ENCODE peak calls at places on chromosomes 3 and 15, in nine cellular contexts. One of them, this sample, is unnamed. For H3K9me3, the result is how much of the 10 kb centered on the place peaks cover.

GRCh38 chr3:142844339-142844977 is 44.4 kb downstream of the PCOLCE2 start:
- DNase-seq in IMR-90: peak
- DNase-seq in tibial nerve: no peak
- DNase-seq in cardiac muscle cell: peak
- DNase-seq in adrenal gland: no peak
- DNase-seq in AG04450: no peak
- DNase-seq in heart left ventricle: no peak
- DNase-seq in GM23248: peak
- DNase-seq in body of pancreas: no peak
- DNase-seq in this sample: no peak

GRCh38 chr3:167346171-167346570 is 33.9 kb downstream of the ZBBX start:
- DNase-seq in IMR-90: no peak
- DNase-seq in tibial nerve: no peak
- DNase-seq in cardiac muscle cell: no peak
- DNase-seq in adrenal gland: no peak
- DNase-seq in AG04450: no peak
- DNase-seq in heart left ventricle: no peak
- DNase-seq in GM23248: no peak
- DNase-seq in body of pancreas: no peak
- DNase-seq in this sample: no peak

GRCh38 chr15:99702895-99703602 is 30.2 kb downstream of the LYSMD4 start:
- DNase-seq in IMR-90: peak
- DNase-seq in tibial nerve: no peak
- DNase-seq in cardiac muscle cell: no peak
- DNase-seq in adrenal gland: no peak
- DNase-seq in AG04450: no peak
- DNase-seq in heart left ventricle: no peak
- DNase-seq in GM23248: peak
- DNase-seq in body of pancreas: no peak
- DNase-seq in this sample: no peak

GRCh38 chr3:42501681-42502428 is 588 bp upstream of the VIPR1 start:
- DNase-seq in IMR-90: peak
- DNase-seq in tibial nerve: no peak
- DNase-seq in cardiac muscle cell: peak
- DNase-seq in adrenal gland: peak
- DNase-seq in AG04450: no peak
- DNase-seq in heart left ventricle: peak
- DNase-seq in GM23248: peak
- DNase-seq in body of pancreas: peak
- DNase-seq in this sample: peak

GRCh38 chr15:73265536-73266153 is 103.1 kb downstream of the HCN4 start:
- DNase-seq in IMR-90: peak
- DNase-seq in tibial nerve: peak
- DNase-seq in cardiac muscle cell: peak
- DNase-seq in adrenal gland: peak
- DNase-seq in AG04450: peak
- DNase-seq in heart left ventricle: no peak
- DNase-seq in GM23248: peak
- DNase-seq in body of pancreas: peak
- DNase-seq in this sample: peak

GRCh38 chr15:52221730-52222129 is 30.5 kb upstream of the GNB5 start:
- DNase-seq in IMR-90: no peak
- DNase-seq in tibial nerve: no peak
- DNase-seq in cardiac muscle cell: no peak
- DNase-seq in adrenal gland: no peak
- DNase-seq in AG04450: no peak
- DNase-seq in heart left ventricle: no peak
- DNase-seq in GM23248: no peak
- DNase-seq in body of pancreas: no peak
- DNase-seq in this sample: no peak

GRCh38 chr3:109081746-109082510 is 36.0 kb downstream of the MORC1 start:
- DNase-seq in IMR-90: peak
- DNase-seq in tibial nerve: peak
- DNase-seq in cardiac muscle cell: peak
- DNase-seq in adrenal gland: peak
- DNase-seq in AG04450: peak
- DNase-seq in heart left ventricle: no peak
- DNase-seq in GM23248: peak
- DNase-seq in body of pancreas: peak
- DNase-seq in this sample: peak

GRCh38 chr15:68209735-68210408 is 4.7 kb upstream of the CALML4 start:
- DNase-seq in IMR-90: no peak
- DNase-seq in tibial nerve: no peak
- DNase-seq in cardiac muscle cell: no peak
- DNase-seq in adrenal gland: peak
- DNase-seq in AG04450: no peak
- DNase-seq in heart left ventricle: no peak
- DNase-seq in GM23248: no peak
- DNase-seq in body of pancreas: no peak
- DNase-seq in this sample: no peak

GRCh38 chr15:50933353-50933752 is 24.9 kb downstream of the AP4E1 start:
- DNase-seq in IMR-90: no peak
- DNase-seq in tibial nerve: no peak
- DNase-seq in cardiac muscle cell: no peak
- DNase-seq in adrenal gland: no peak
- DNase-seq in AG04450: no peak
- DNase-seq in heart left ventricle: no peak
- DNase-seq in GM23248: no peak
- DNase-seq in body of pancreas: no peak
- DNase-seq in this sample: no peak

GRCh38 chr3:153055779-153056178 is 106.2 kb upstream of the RAP2B start:
- DNase-seq in IMR-90: no peak
- DNase-seq in tibial nerve: no peak
- DNase-seq in cardiac muscle cell: no peak
- DNase-seq in adrenal gland: no peak
- DNase-seq in AG04450: no peak
- DNase-seq in heart left ventricle: no peak
- DNase-seq in GM23248: no peak
- DNase-seq in body of pancreas: no peak
- DNase-seq in this sample: no peak

GRCh38 chr3:126487151-126487771 is 11.6 kb upstream of the ZXDC start:
- DNase-seq in IMR-90: no peak
- DNase-seq in tibial nerve: no peak
- DNase-seq in cardiac muscle cell: no peak
- DNase-seq in adrenal gland: peak
- DNase-seq in AG04450: no peak
- DNase-seq in heart left ventricle: peak
- DNase-seq in GM23248: peak
- DNase-seq in body of pancreas: no peak
- DNase-seq in this sample: no peak

GRCh38 chr3:5095879-5096278 is 26.2 kb upstream of the ARL8B start:
- DNase-seq in IMR-90: peak
- DNase-seq in tibial nerve: no peak
- DNase-seq in cardiac muscle cell: peak
- DNase-seq in adrenal gland: peak
- DNase-seq in AG04450: no peak
- DNase-seq in heart left ventricle: peak
- DNase-seq in GM23248: peak
- DNase-seq in body of pancreas: no peak
- DNase-seq in this sample: no peak

GRCh38 chr3:167882057-167882667 is 146.6 kb downstream of the SERPINI1 start:
- DNase-seq in IMR-90: peak
- DNase-seq in tibial nerve: no peak
- DNase-seq in cardiac muscle cell: peak
- DNase-seq in adrenal gland: no peak
- DNase-seq in AG04450: peak
- DNase-seq in heart left ventricle: no peak
- DNase-seq in GM23248: peak
- DNase-seq in body of pancreas: no peak
- DNase-seq in this sample: no peak

GRCh38 chr3:170644711-170645110 is 58.8 kb upstream of the SLC7A14 start:
- DNase-seq in IMR-90: peak
- DNase-seq in tibial nerve: no peak
- DNase-seq in cardiac muscle cell: no peak
- DNase-seq in adrenal gland: no peak
- DNase-seq in AG04450: no peak
- DNase-seq in heart left ventricle: no peak
- DNase-seq in GM23248: peak
- DNase-seq in body of pancreas: no peak
- DNase-seq in this sample: no peak

GRCh38 chr15:64688770-64689169 is 86.6 kb downstream of the RBPMS2 start:
- DNase-seq in IMR-90: no peak
- DNase-seq in tibial nerve: no peak
- DNase-seq in cardiac muscle cell: no peak
- DNase-seq in adrenal gland: no peak
- DNase-seq in AG04450: no peak
- DNase-seq in heart left ventricle: no peak
- DNase-seq in GM23248: no peak
- DNase-seq in body of pancreas: no peak
- DNase-seq in this sample: no peak

GRCh38 chr15:78211189-78211921 is 23.0 kb downstream of the ACSBG1 start:
- DNase-seq in IMR-90: no peak
- DNase-seq in tibial nerve: no peak
- DNase-seq in cardiac muscle cell: no peak
- DNase-seq in adrenal gland: no peak
- DNase-seq in AG04450: no peak
- DNase-seq in heart left ventricle: peak
- DNase-seq in GM23248: no peak
- DNase-seq in body of pancreas: peak
- DNase-seq in this sample: no peak

GRCh38 chr15:52348056-52348745 is 52.6 kb upstream of the MYO5C start:
- DNase-seq in IMR-90: peak
- DNase-seq in tibial nerve: no peak
- DNase-seq in cardiac muscle cell: peak
- DNase-seq in adrenal gland: no peak
- DNase-seq in AG04450: no peak
- DNase-seq in heart left ventricle: no peak
- DNase-seq in GM23248: peak
- DNase-seq in body of pancreas: no peak
- DNase-seq in this sample: no peak

GRCh38 chr15:79811406-79812405 is 85.1 kb downstream of the MTHFS start:
- DNase-seq in IMR-90: peak
- DNase-seq in tibial nerve: peak
- DNase-seq in cardiac muscle cell: peak
- DNase-seq in adrenal gland: peak
- DNase-seq in AG04450: peak
- DNase-seq in heart left ventricle: peak
- DNase-seq in GM23248: peak
- DNase-seq in body of pancreas: peak
- DNase-seq in this sample: no peak

GRCh38 chr3:120637836-120638559 is 41.9 kb downstream of the NDUFB4 start:
- DNase-seq in IMR-90: peak
- DNase-seq in tibial nerve: no peak
- DNase-seq in cardiac muscle cell: no peak
- DNase-seq in adrenal gland: no peak
- DNase-seq in AG04450: no peak
- DNase-seq in heart left ventricle: no peak
- DNase-seq in GM23248: peak
- DNase-seq in body of pancreas: no peak
- DNase-seq in this sample: no peak

GRCh38 chr15:56105855-56106254 is 112.4 kb upstream of the NEDD4 start:
- DNase-seq in IMR-90: no peak
- DNase-seq in tibial nerve: no peak
- DNase-seq in cardiac muscle cell: no peak
- DNase-seq in adrenal gland: no peak
- DNase-seq in AG04450: no peak
- DNase-seq in heart left ventricle: no peak
- DNase-seq in GM23248: no peak
- DNase-seq in body of pancreas: no peak
- DNase-seq in this sample: no peak
- H3K4me3 ChIP-seq in IMR-90: no peak
- H3K4me3 ChIP-seq in tibial nerve: no peak
- H3K4me3 ChIP-seq in cardiac muscle cell: no peak
- H3K4me3 ChIP-seq in adrenal gland: no peak
- H3K4me3 ChIP-seq in AG04450: no peak
- H3K4me3 ChIP-seq in heart left ventricle: no peak
- H3K4me3 ChIP-seq in GM23248: no peak
- H3K4me3 ChIP-seq in body of pancreas: no peak
- H3K4me3 ChIP-seq in this sample: no peak

GRCh38 chr3:63967675-63968611 is 55.4 kb downstream of the PSMD6 start:
- DNase-seq in IMR-90: peak
- DNase-seq in tibial nerve: peak
- DNase-seq in cardiac muscle cell: peak
- DNase-seq in adrenal gland: peak
- DNase-seq in AG04450: no peak
- DNase-seq in heart left ventricle: no peak
- DNase-seq in GM23248: peak
- DNase-seq in body of pancreas: peak
- DNase-seq in this sample: peak
- H3K27ac ChIP-seq in IMR-90: peak
- H3K27ac ChIP-seq in tibial nerve: peak
- H3K27ac ChIP-seq in cardiac muscle cell: peak
- H3K27ac ChIP-seq in adrenal gland: no peak
- H3K27ac ChIP-seq in AG04450: peak
- H3K27ac ChIP-seq in heart left ventricle: peak
- H3K27ac ChIP-seq in GM23248: peak
- H3K27ac ChIP-seq in body of pancreas: peak
- H3K27ac ChIP-seq in this sample: peak

GRCh38 chr3:11582123-11582968 is 61.4 kb downstream of the VGLL4 start:
- DNase-seq in IMR-90: peak
- DNase-seq in tibial nerve: peak
- DNase-seq in cardiac muscle cell: peak
- DNase-seq in adrenal gland: peak
- DNase-seq in AG04450: peak
- DNase-seq in heart left ventricle: no peak
- DNase-seq in GM23248: peak
- DNase-seq in body of pancreas: peak
- DNase-seq in this sample: no peak
- H3K9me3 ChIP-seq in IMR-90: under half
- H3K9me3 ChIP-seq in tibial nerve: under half
- H3K9me3 ChIP-seq in cardiac muscle cell: under half
- H3K9me3 ChIP-seq in adrenal gland: under half
- H3K9me3 ChIP-seq in AG04450: under half
- H3K9me3 ChIP-seq in heart left ventricle: under half
- H3K9me3 ChIP-seq in GM23248: under half
- H3K9me3 ChIP-seq in body of pancreas: under half
- H3K9me3 ChIP-seq in this sample: under half

GRCh38 chr3:31917303-31917903 is 63.7 kb downstream of the OSBPL10 start:
- DNase-seq in IMR-90: no peak
- DNase-seq in tibial nerve: no peak
- DNase-seq in cardiac muscle cell: peak
- DNase-seq in adrenal gland: no peak
- DNase-seq in AG04450: no peak
- DNase-seq in heart left ventricle: no peak
- DNase-seq in GM23248: no peak
- DNase-seq in body of pancreas: no peak
- DNase-seq in this sample: no peak
- H3K4me3 ChIP-seq in IMR-90: no peak
- H3K4me3 ChIP-seq in tibial nerve: peak
- H3K4me3 ChIP-seq in cardiac muscle cell: no peak
- H3K4me3 ChIP-seq in adrenal gland: peak
- H3K4me3 ChIP-seq in AG04450: no peak
- H3K4me3 ChIP-seq in heart left ventricle: peak
- H3K4me3 ChIP-seq in GM23248: no peak
- H3K4me3 ChIP-seq in body of pancreas: no peak
- H3K4me3 ChIP-seq in this sample: no peak